ENCODE peak calls at places on chromosomes 4 and X, in eight cellular contexts. One of them, this sample, is unnamed. For H3K27me3, the result is how much of the 10 kb centered on the place peaks cover.

GRCh38 chr4:23720556-23720955 is 169.3 kb downstream of the PPARGC1A start:
- DNase-seq in H9: no peak
- DNase-seq in naive thymus-derived CD4-positive, alpha-beta T cell: no peak
- DNase-seq in cardiac muscle cell: no peak
- DNase-seq in mesendoderm: no peak
- DNase-seq in lower lobe of right lung: no peak
- DNase-seq in HepG2: no peak
- DNase-seq in neural progenitor cell: no peak
- DNase-seq in this sample: no peak

GRCh38 chrX:37818031-37818430 is 29.3 kb downstream of the DYNLT3 start:
- DNase-seq in H9: no peak
- DNase-seq in naive thymus-derived CD4-positive, alpha-beta T cell: no peak
- DNase-seq in cardiac muscle cell: no peak
- DNase-seq in mesendoderm: no peak
- DNase-seq in lower lobe of right lung: no peak
- DNase-seq in HepG2: no peak
- DNase-seq in neural progenitor cell: no peak
- DNase-seq in this sample: no peak

GRCh38 chr4:20528508-20528907 is 171.8 kb upstream of the PACRGL start:
- DNase-seq in H9: no peak
- DNase-seq in naive thymus-derived CD4-positive, alpha-beta T cell: no peak
- DNase-seq in cardiac muscle cell: no peak
- DNase-seq in mesendoderm: no peak
- DNase-seq in lower lobe of right lung: no peak
- DNase-seq in HepG2: no peak
- DNase-seq in neural progenitor cell: no peak
- DNase-seq in this sample: no peak

GRCh38 chrX:56066016-56066415 is 166.1 kb upstream of the KLF8 start:
- DNase-seq in H9: no peak
- DNase-seq in naive thymus-derived CD4-positive, alpha-beta T cell: no peak
- DNase-seq in cardiac muscle cell: no peak
- DNase-seq in mesendoderm: no peak
- DNase-seq in lower lobe of right lung: no peak
- DNase-seq in HepG2: no peak
- DNase-seq in neural progenitor cell: no peak
- DNase-seq in this sample: no peak

GRCh38 chr4:169070895-169071218 is 60.8 kb upstream of the CBR4 start:
- DNase-seq in H9: no peak
- DNase-seq in naive thymus-derived CD4-positive, alpha-beta T cell: no peak
- DNase-seq in cardiac muscle cell: no peak
- DNase-seq in mesendoderm: peak
- DNase-seq in lower lobe of right lung: no peak
- DNase-seq in HepG2: peak
- DNase-seq in neural progenitor cell: no peak
- DNase-seq in this sample: no peak

GRCh38 chr4:117971406-117971805 is 62.9 kb upstream of the NDST3 start:
- DNase-seq in H9: no peak
- DNase-seq in naive thymus-derived CD4-positive, alpha-beta T cell: no peak
- DNase-seq in cardiac muscle cell: no peak
- DNase-seq in mesendoderm: no peak
- DNase-seq in lower lobe of right lung: no peak
- DNase-seq in HepG2: no peak
- DNase-seq in neural progenitor cell: peak
- DNase-seq in this sample: no peak

GRCh38 chr4:99323761-99324160 is 2.6 kb upstream of the ADH1B start:
- DNase-seq in H9: no peak
- DNase-seq in naive thymus-derived CD4-positive, alpha-beta T cell: no peak
- DNase-seq in cardiac muscle cell: no peak
- DNase-seq in mesendoderm: no peak
- DNase-seq in lower lobe of right lung: no peak
- DNase-seq in HepG2: no peak
- DNase-seq in neural progenitor cell: no peak
- DNase-seq in this sample: no peak

GRCh38 chr4:20764353-20764752 is 64.1 kb downstream of the PACRGL start:
- DNase-seq in H9: no peak
- DNase-seq in naive thymus-derived CD4-positive, alpha-beta T cell: no peak
- DNase-seq in cardiac muscle cell: no peak
- DNase-seq in mesendoderm: no peak
- DNase-seq in lower lobe of right lung: no peak
- DNase-seq in HepG2: no peak
- DNase-seq in neural progenitor cell: no peak
- DNase-seq in this sample: no peak

GRCh38 chrX:74925210-74926088 is at the start of gene NEXMIF:
- DNase-seq in H9: peak
- DNase-seq in naive thymus-derived CD4-positive, alpha-beta T cell: no peak
- DNase-seq in cardiac muscle cell: peak
- DNase-seq in mesendoderm: no peak
- DNase-seq in lower lobe of right lung: peak
- DNase-seq in HepG2: peak
- DNase-seq in neural progenitor cell: peak
- DNase-seq in this sample: no peak

GRCh38 chrX:24494544-24495113 is 29.5 kb downstream of the PDK3 start:
- DNase-seq in H9: no peak
- DNase-seq in naive thymus-derived CD4-positive, alpha-beta T cell: no peak
- DNase-seq in cardiac muscle cell: no peak
- DNase-seq in mesendoderm: no peak
- DNase-seq in lower lobe of right lung: no peak
- DNase-seq in HepG2: peak
- DNase-seq in neural progenitor cell: peak
- DNase-seq in this sample: no peak

GRCh38 chr4:113468165-113469022 is 293.1 kb downstream of the CAMK2D start:
- DNase-seq in H9: peak
- DNase-seq in naive thymus-derived CD4-positive, alpha-beta T cell: no peak
- DNase-seq in cardiac muscle cell: peak
- DNase-seq in mesendoderm: peak
- DNase-seq in lower lobe of right lung: peak
- DNase-seq in HepG2: peak
- DNase-seq in neural progenitor cell: peak
- DNase-seq in this sample: no peak

GRCh38 chr4:183402771-183403170 is 41.7 kb upstream of the CDKN2AIP start:
- DNase-seq in H9: no peak
- DNase-seq in naive thymus-derived CD4-positive, alpha-beta T cell: no peak
- DNase-seq in cardiac muscle cell: no peak
- DNase-seq in mesendoderm: no peak
- DNase-seq in lower lobe of right lung: no peak
- DNase-seq in HepG2: no peak
- DNase-seq in neural progenitor cell: no peak
- DNase-seq in this sample: no peak

GRCh38 chr4:142463195-142463594 is 382.9 kb downstream of the INPP4B start:
- DNase-seq in H9: no peak
- DNase-seq in naive thymus-derived CD4-positive, alpha-beta T cell: no peak
- DNase-seq in cardiac muscle cell: no peak
- DNase-seq in mesendoderm: no peak
- DNase-seq in lower lobe of right lung: no peak
- DNase-seq in HepG2: no peak
- DNase-seq in neural progenitor cell: no peak
- DNase-seq in this sample: no peak

GRCh38 chr4:167867191-167867590 is 225.1 kb upstream of the ANXA10 start:
- DNase-seq in H9: no peak
- DNase-seq in naive thymus-derived CD4-positive, alpha-beta T cell: no peak
- DNase-seq in cardiac muscle cell: no peak
- DNase-seq in mesendoderm: peak
- DNase-seq in lower lobe of right lung: no peak
- DNase-seq in HepG2: no peak
- DNase-seq in neural progenitor cell: no peak
- DNase-seq in this sample: no peak

GRCh38 chr4:152101546-152102183 is 340.9 kb upstream of the GATB start:
- DNase-seq in H9: no peak
- DNase-seq in naive thymus-derived CD4-positive, alpha-beta T cell: no peak
- DNase-seq in cardiac muscle cell: no peak
- DNase-seq in mesendoderm: no peak
- DNase-seq in lower lobe of right lung: no peak
- DNase-seq in HepG2: no peak
- DNase-seq in neural progenitor cell: no peak
- DNase-seq in this sample: no peak

GRCh38 chr4:158819942-158820786 is 51.3 kb downstream of the FNIP2 start:
- DNase-seq in H9: no peak
- DNase-seq in naive thymus-derived CD4-positive, alpha-beta T cell: no peak
- DNase-seq in cardiac muscle cell: no peak
- DNase-seq in mesendoderm: no peak
- DNase-seq in lower lobe of right lung: no peak
- DNase-seq in HepG2: no peak
- DNase-seq in neural progenitor cell: no peak
- DNase-seq in this sample: no peak

GRCh38 chr4:125833-126232 is 1.5 kb downstream of the ZNF718 start:
- DNase-seq in H9: no peak
- DNase-seq in naive thymus-derived CD4-positive, alpha-beta T cell: no peak
- DNase-seq in cardiac muscle cell: no peak
- DNase-seq in mesendoderm: peak
- DNase-seq in lower lobe of right lung: no peak
- DNase-seq in HepG2: no peak
- DNase-seq in neural progenitor cell: peak
- DNase-seq in this sample: no peak

GRCh38 chr4:99011910-99012309 is 16.4 kb downstream of the METAP1 start:
- DNase-seq in H9: no peak
- DNase-seq in naive thymus-derived CD4-positive, alpha-beta T cell: no peak
- DNase-seq in cardiac muscle cell: no peak
- DNase-seq in mesendoderm: no peak
- DNase-seq in lower lobe of right lung: no peak
- DNase-seq in HepG2: no peak
- DNase-seq in neural progenitor cell: no peak
- DNase-seq in this sample: no peak

GRCh38 chr4:165191253-165191652 is 16.1 kb upstream of the KLHL2 start:
- DNase-seq in H9: no peak
- DNase-seq in naive thymus-derived CD4-positive, alpha-beta T cell: no peak
- DNase-seq in cardiac muscle cell: no peak
- DNase-seq in mesendoderm: no peak
- DNase-seq in lower lobe of right lung: no peak
- DNase-seq in HepG2: no peak
- DNase-seq in neural progenitor cell: no peak
- DNase-seq in this sample: no peak

DNA sequence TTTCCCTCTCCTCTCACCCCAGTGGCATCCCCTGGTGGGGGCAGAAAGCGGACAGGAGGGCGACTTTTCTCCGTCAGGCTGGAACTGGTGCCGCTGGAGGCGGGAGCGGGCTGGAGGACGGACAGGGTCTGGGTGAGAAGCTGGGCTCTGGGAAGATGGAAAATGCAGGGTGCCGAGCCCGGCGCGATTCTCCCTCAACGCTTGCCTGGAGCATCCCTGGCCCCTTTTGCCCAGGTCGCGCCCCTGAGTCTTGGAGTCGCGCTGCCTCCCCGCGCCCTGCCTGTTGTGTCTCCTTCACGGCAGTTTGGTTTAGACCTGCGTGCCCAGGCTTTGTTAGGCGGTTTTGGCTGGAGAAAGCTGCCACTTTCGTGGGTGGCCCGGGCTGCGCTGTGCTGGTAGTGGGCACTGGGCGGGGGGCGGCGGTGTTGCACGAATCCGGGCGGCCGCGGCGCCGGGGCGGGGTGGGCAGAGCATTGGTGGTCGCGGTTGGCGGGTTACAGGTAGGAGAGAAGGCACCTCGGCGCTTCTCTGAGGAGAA is 2.0 kb downstream of the ADGRL3 start:
- DNase-seq in H9: no peak
- DNase-seq in naive thymus-derived CD4-positive, alpha-beta T cell: no peak
- DNase-seq in cardiac muscle cell: peak
- DNase-seq in mesendoderm: peak
- DNase-seq in lower lobe of right lung: peak
- DNase-seq in HepG2: no peak
- DNase-seq in neural progenitor cell: peak
- DNase-seq in this sample: no peak
- H3K27me3 ChIP-seq in H9: under half
- H3K27me3 ChIP-seq in naive thymus-derived CD4-positive, alpha-beta T cell: under half
- H3K27me3 ChIP-seq in cardiac muscle cell: half or more
- H3K27me3 ChIP-seq in mesendoderm: under half
- H3K27me3 ChIP-seq in lower lobe of right lung: under half
- H3K27me3 ChIP-seq in HepG2: under half
- H3K27me3 ChIP-seq in neural progenitor cell: under half
- H3K27me3 ChIP-seq in this sample: under half

DNA sequence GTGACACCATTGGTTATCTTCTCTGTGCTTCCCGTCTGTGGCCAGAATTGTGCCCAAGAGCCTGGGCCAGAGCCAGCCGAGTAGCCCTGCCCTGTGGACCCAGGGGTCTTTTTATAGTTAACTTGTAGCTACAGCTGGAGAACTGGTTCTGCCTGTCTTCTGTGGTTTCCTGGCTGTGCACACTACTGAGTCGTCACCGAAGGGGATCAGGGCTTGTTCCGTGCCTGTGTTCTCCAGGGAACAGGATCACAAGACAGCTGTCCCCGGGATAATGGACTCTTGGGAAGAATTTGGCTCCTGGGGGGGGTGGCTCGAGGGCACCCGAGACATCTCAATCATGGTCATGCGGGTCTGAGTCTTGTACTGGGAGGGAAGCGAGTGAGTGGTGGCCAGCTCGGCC is 22.1 kb upstream of the OPN1LW start:
- DNase-seq in H9: no peak
- DNase-seq in naive thymus-derived CD4-positive, alpha-beta T cell: no peak
- DNase-seq in cardiac muscle cell: no peak
- DNase-seq in mesendoderm: no peak
- DNase-seq in lower lobe of right lung: no peak
- DNase-seq in HepG2: no peak
- DNase-seq in neural progenitor cell: no peak
- DNase-seq in this sample: no peak
- H3K27me3 ChIP-seq in H9: under half
- H3K27me3 ChIP-seq in naive thymus-derived CD4-positive, alpha-beta T cell: under half
- H3K27me3 ChIP-seq in cardiac muscle cell: under half
- H3K27me3 ChIP-seq in mesendoderm: under half
- H3K27me3 ChIP-seq in lower lobe of right lung: under half
- H3K27me3 ChIP-seq in HepG2: under half
- H3K27me3 ChIP-seq in neural progenitor cell: under half
- H3K27me3 ChIP-seq in this sample: under half

DNA sequence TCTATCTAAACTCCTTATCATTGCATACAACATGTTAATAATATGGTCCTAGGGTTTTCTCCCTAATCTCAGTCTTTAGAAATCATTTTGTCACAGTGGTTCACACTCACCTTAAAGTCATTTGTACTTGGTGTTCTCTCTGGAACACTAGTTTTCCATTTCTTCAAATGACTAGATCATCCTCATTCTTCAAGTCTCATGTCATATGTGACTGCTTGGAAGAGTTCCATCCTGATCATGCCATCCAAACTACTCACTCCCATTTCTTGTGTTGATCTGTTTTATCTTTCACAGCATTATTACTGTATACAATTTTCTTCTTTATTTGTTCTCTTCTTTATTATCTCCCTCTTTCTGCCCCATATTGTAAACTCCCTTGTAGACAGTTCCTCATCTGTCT is 66.5 kb downstream of the HTR2C start:
- DNase-seq in H9: no peak
- DNase-seq in naive thymus-derived CD4-positive, alpha-beta T cell: no peak
- DNase-seq in cardiac muscle cell: no peak
- DNase-seq in mesendoderm: no peak
- DNase-seq in lower lobe of right lung: no peak
- DNase-seq in HepG2: no peak
- DNase-seq in neural progenitor cell: no peak
- DNase-seq in this sample: no peak
- H3K27me3 ChIP-seq in H9: under half
- H3K27me3 ChIP-seq in naive thymus-derived CD4-positive, alpha-beta T cell: under half
- H3K27me3 ChIP-seq in cardiac muscle cell: under half
- H3K27me3 ChIP-seq in mesendoderm: under half
- H3K27me3 ChIP-seq in lower lobe of right lung: under half
- H3K27me3 ChIP-seq in HepG2: under half
- H3K27me3 ChIP-seq in neural progenitor cell: under half
- H3K27me3 ChIP-seq in this sample: under half

DNA sequence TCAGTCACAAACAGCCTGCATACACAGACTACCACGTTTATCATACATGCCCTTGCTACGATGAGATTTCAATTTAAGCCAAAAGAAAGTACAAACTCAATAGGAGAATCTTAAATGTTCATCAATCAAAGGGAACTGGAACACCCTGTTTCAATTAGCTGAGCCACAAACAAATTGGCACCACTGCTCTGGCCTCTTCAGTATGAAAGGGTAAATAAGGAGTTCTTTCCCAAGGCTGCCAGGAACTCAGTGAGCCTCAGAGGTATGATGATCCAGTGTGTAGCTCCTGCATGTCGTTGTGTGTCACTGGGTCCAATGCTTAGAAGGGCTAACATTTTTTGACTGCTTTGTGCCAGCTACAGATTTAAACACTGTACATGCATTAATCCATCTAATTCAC is 5.4 kb downstream of the RNF150 start:
- DNase-seq in H9: no peak
- DNase-seq in naive thymus-derived CD4-positive, alpha-beta T cell: no peak
- DNase-seq in cardiac muscle cell: no peak
- DNase-seq in mesendoderm: no peak
- DNase-seq in lower lobe of right lung: no peak
- DNase-seq in HepG2: no peak
- DNase-seq in neural progenitor cell: no peak
- DNase-seq in this sample: no peak
- H3K27me3 ChIP-seq in H9: under half
- H3K27me3 ChIP-seq in naive thymus-derived CD4-positive, alpha-beta T cell: under half
- H3K27me3 ChIP-seq in cardiac muscle cell: under half
- H3K27me3 ChIP-seq in mesendoderm: under half
- H3K27me3 ChIP-seq in lower lobe of right lung: under half
- H3K27me3 ChIP-seq in HepG2: under half
- H3K27me3 ChIP-seq in neural progenitor cell: under half
- H3K27me3 ChIP-seq in this sample: under half

This sample was measured in CD8-positive, alpha-beta memory T cell.